ENCODE peak calls at places on chromosomes 6 and 20, in seven cellular contexts. N, I, G, P, J, F and C are unnamed samples.
A peak's percentile ranks its signal among the peaks of the same experiment; 100 is the strongest.

GRCh38 chr20:56736285-56736857 is 107.3 kb downstream of the TFAP2C start:
- DNase-seq in G (no peak), N (peak; percentile 92), P (no peak), J (no peak), I (no peak), F (no peak), C (no peak)

GRCh38 chr6:133999305-133999704 is 46.3 kb downstream of the TBPL1 start:
- DNase-seq in J (no peak), N (no peak), F (no peak), G (no peak), I (no peak), P (no peak), C (no peak)

GRCh38 chr6:97497713-97498331 is 214.8 kb upstream of the MMS22L start:
- DNase-seq in P (peak; percentile 68), I (peak; percentile 70), F (peak; percentile 64), G (peak; percentile 65), J (peak; percentile 54), N (peak; percentile 78), C (peak; percentile 56)

GRCh38 chr20:57323034-57323433 is 6.6 kb upstream of the SPO11 start:
- DNase-seq in F (peak; percentile 5), P (peak; percentile 37), J (peak; percentile 18), G (peak; percentile 38), I (peak; percentile 83), N (peak; percentile 96), C (no peak)

GRCh38 chr6:40205004-40205403 is 270.7 kb upstream of the MOCS1 start:
- DNase-seq in I (no peak), G (no peak), N (no peak), F (no peak), P (no peak), J (no peak), C (no peak)

GRCh38 chr6:163926642-163927041 is 512.1 kb downstream of the QKI start:
- DNase-seq in N (no peak), I (no peak), G (peak; percentile 62), P (no peak), J (no peak), F (no peak), C (no peak)

GRCh38 chr6:24949020-24949569 is 13.3 kb upstream of the RIPOR2 start:
- DNase-seq in F (no peak), I (no peak), N (no peak), P (no peak), G (no peak), J (peak; percentile 23), C (no peak)

GRCh38 chr6:73713426-73714147 is 17.6 kb downstream of the CD109 start:
- DNase-seq in N (no peak), G (no peak), P (no peak), I (no peak), F (no peak), J (no peak), C (no peak)

GRCh38 chr6:5290500-5290899 is 29.2 kb downstream of the FARS2 start:
- DNase-seq in N (no peak), P (no peak), J (no peak), G (no peak), F (no peak), I (no peak), C (no peak)

GRCh38 chr6:82013561-82014275 is 233.8 kb downstream of the IBTK start:
- DNase-seq in G (peak; percentile 72), I (no peak), N (no peak), F (peak; percentile 80), P (peak; percentile 53), J (no peak), C (no peak)

GRCh38 chr6:152748843-152749242 is 1.8 kb upstream of the VIP start:
- DNase-seq in I (no peak), J (no peak), F (no peak), P (peak; percentile 40), N (no peak), G (no peak), C (no peak)

GRCh38 chr6:47160702-47161101 is 118.6 kb upstream of the ADGRF1 start:
- DNase-seq in I (no peak), J (no peak), G (no peak), F (no peak), N (no peak), P (no peak), C (no peak)

GRCh38 chr20:37886851-37887297 is 16.1 kb upstream of the VSTM2L start:
- DNase-seq in N (no peak), F (no peak), G (no peak), J (no peak), P (no peak), I (no peak), C (no peak)

GRCh38 chr6:154447929-154448328 is 62.6 kb downstream of the CNKSR3 start:
- DNase-seq in I (no peak), G (peak; percentile 51), P (no peak), J (no peak), F (peak; percentile 45), N (no peak), C (no peak)

GRCh38 chr6:20851795-20852194 is 317.5 kb downstream of the CDKAL1 start:
- DNase-seq in J (no peak), N (no peak), G (no peak), P (no peak), F (no peak), I (no peak), C (no peak)

GRCh38 chr20:58479666-58480454 is 35.3 kb downstream of the APCDD1L start:
- DNase-seq in F (no peak), J (no peak), P (no peak), G (no peak), I (no peak), N (peak; percentile 31), C (no peak)

GRCh38 chr6:19771753-19772336 is 65.3 kb upstream of the ID4 start:
- DNase-seq in G (peak; percentile 57), P (peak; percentile 44), J (no peak), F (peak; percentile 43), I (no peak), N (no peak), C (no peak)

GRCh38 chr6:164947174-164947573 is 362.2 kb downstream of the C6orf118 start:
- DNase-seq in I (no peak), G (no peak), F (no peak), J (no peak), P (no peak), N (no peak), C (no peak)

GRCh38 chr6:139588076-139588639 is 213.7 kb upstream of the CITED2 start:
- DNase-seq in P (peak; percentile 61), N (no peak), F (peak; percentile 76), G (peak; percentile 85), J (peak; percentile 71), I (peak; percentile 20), C (peak; percentile 65)

GRCh38 chr6:126876446-126876845 is 242.0 kb upstream of the RSPO3 start:
- DNase-seq in I (no peak), N (no peak), P (no peak), G (no peak), F (no peak), J (no peak), C (no peak)

GRCh38 chr20:43541214-43541613 is 17.6 kb upstream of the SGK2 start:
- DNase-seq in G (peak; percentile 35), F (no peak), P (peak; percentile 95), I (no peak), N (no peak), J (no peak), C (no peak)

GRCh38 chr6:163572612-163573011 is 158.1 kb downstream of the QKI start:
- DNase-seq in I (no peak), F (no peak), J (no peak), G (no peak), P (no peak), N (peak; percentile 82), C (no peak)

GRCh38 chr6:26246057-26246456 is 118.9 kb upstream of the BTN3A2 start:
- DNase-seq in N (no peak), I (no peak), P (no peak), G (no peak), J (no peak), F (no peak), C (no peak)

GRCh38 chr6:26249709-26249958 is 115.4 kb upstream of the BTN3A2 start:
- DNase-seq in J (no peak), G (no peak), F (no peak), P (no peak), N (no peak), I (no peak), C (no peak)

GRCh38 chr6:26243742-26244141 is 121.3 kb upstream of the BTN3A2 start:
- DNase-seq in J (peak; percentile 83), F (no peak), G (no peak), N (peak; percentile 52), P (peak; percentile 26), I (no peak), C (no peak)

GRCh38 chr6:26243132-26243531 is 121.9 kb upstream of the BTN3A2 start:
- DNase-seq in N (peak; percentile 41), P (peak; percentile 75), J (peak; percentile 76), G (no peak), F (no peak), I (no peak), C (no peak)

GRCh38 chr6:26246553-26246952 is 118.4 kb upstream of the BTN3A2 start:
- DNase-seq in G (no peak), F (no peak), P (no peak), J (no peak), N (no peak), I (no peak), C (no peak)
- H3K27me3 ChIP-seq in G (no peaks in the 10 kb centered on the region), F (no peaks in the 10 kb centered on the region), P (no peaks in the 10 kb centered on the region), J (peaks cover 26% of the 10 kb centered on the region), N (peaks cover 28% of the 10 kb centered on the region), I (no peaks in the 10 kb centered on the region), C (no peaks in the 10 kb centered on the region)

GRCh38 chr20:50009521-50010454 is 27.0 kb downstream of the SNAI1 start:
- DNase-seq in N (peak; percentile 74), J (no peak), F (no peak), G (no peak), P (no peak), I (no peak), C (no peak)
- H3K27me3 ChIP-seq in N (peaks cover 6% of the 10 kb centered on the region), J (peaks cover 28% of the 10 kb centered on the region), F (no peaks in the 10 kb centered on the region), G (no peaks in the 10 kb centered on the region), P (no peaks in the 10 kb centered on the region), I (no peaks in the 10 kb centered on the region), C (no peaks in the 10 kb centered on the region)

GRCh38 chr20:48480391-48480790 is 347.4 kb downstream of the PREX1 start:
- DNase-seq in N (no peak), F (no peak), J (no peak), I (no peak), P (no peak), G (no peak), C (no peak)
- H3K27me3 ChIP-seq in N (peaks cover 13% of the 10 kb centered on the region), F (peaks cover 2% of the 10 kb centered on the region), J (peaks cover 23% of the 10 kb centered on the region), I (no peaks in the 10 kb centered on the region), P (peaks cover 82% of the 10 kb centered on the region), G (peaks cover 4% of the 10 kb centered on the region), C (peaks cover 8% of the 10 kb centered on the region)

DNA sequence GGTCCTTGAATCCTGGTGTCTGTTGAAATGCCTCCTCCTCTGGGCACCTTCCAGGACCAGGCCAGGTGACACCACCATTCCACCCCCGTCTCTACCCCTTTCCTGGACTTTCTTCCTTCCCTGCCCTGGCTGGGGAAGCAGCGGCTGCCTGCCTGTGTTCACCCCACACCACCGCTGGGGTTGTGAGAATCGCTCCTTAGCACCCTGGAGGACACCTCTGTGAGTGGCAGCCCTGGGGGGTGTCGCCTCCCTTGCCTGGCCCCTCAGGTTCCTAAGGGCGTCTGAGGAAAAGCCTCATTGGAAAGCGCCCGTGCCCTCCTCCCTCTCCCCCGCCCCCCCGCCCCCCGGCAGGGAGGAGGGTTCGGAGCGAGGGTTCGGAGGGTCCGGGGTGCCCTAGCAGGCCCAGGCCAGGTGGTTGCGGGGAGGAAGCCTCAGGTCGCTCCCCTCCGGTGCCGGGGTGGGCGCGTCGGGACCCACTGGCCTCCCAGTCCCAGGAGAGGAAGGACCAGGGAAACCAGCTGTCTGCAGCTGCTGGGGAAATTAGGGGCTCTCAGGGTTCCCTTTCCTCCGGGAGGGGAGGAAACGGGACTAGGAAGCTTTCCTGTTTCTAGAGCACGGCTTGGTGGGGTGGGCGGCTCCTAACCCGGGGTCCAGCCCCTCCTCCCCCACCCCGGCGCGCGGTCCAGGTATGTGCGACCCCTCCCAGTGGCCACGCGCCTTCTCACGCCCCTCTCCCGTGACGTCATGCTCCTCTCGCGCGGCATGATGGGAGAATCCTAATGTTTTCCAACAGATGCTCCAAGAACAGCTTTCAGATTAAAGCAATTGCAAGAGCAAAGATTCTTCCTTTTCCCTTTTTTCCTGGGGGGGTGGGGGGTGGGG is at the start of gene PHACTR3:
- DNase-seq in F (no peak), G (no peak), N (peak; percentile 77), I (no peak), P (no peak), J (no peak), C (no peak)
- H3K27me3 ChIP-seq in F (peaks cover 7% of the 10 kb centered on the region), G (no peaks in the 10 kb centered on the region), N (peaks cover 89% of the 10 kb centered on the region), I (peaks cover 86% of the 10 kb centered on the region), P (peaks cover 85% of the 10 kb centered on the region), J (peaks cover 77% of the 10 kb centered on the region), C (peaks cover 17% of the 10 kb centered on the region)